ENCODE peak calls at places on chromosomes 5 and 9, in six cellular contexts. One of them, this sample, is unnamed.
A peak's percentile ranks its signal among the peaks of the same experiment; 100 is the strongest.

GRCh38 chr5:56070795-56071539 is 76.2 kb upstream of the IL6ST start:
- DNase-seq in frontal cortex: peak; percentile 34
- DNase-seq in amygdala: no peak
- DNase-seq in bronchial epithelial cell: no peak
- DNase-seq in foreskin fibroblast: peak; percentile 67
- DNase-seq in CD4-positive, CD25-positive, alpha-beta regulatory T cell: peak; percentile 88
- DNase-seq in this sample: no peak

GRCh38 chr9:13750639-13751038 is 471.1 kb upstream of the MPDZ start:
- DNase-seq in frontal cortex: no peak
- DNase-seq in amygdala: no peak
- DNase-seq in bronchial epithelial cell: no peak
- DNase-seq in foreskin fibroblast: no peak
- DNase-seq in CD4-positive, CD25-positive, alpha-beta regulatory T cell: no peak
- DNase-seq in this sample: no peak

GRCh38 chr5:143405063-143405746 is 1.7 kb upstream of the NR3C1 start:
- DNase-seq in frontal cortex: peak; percentile 42
- DNase-seq in amygdala: peak; percentile 82
- DNase-seq in bronchial epithelial cell: peak; percentile 42
- DNase-seq in foreskin fibroblast: peak; percentile 90
- DNase-seq in CD4-positive, CD25-positive, alpha-beta regulatory T cell: peak; percentile 91
- DNase-seq in this sample: peak; percentile 73

GRCh38 chr9:89759563-89759962 is 154.8 kb downstream of the GADD45G start:
- DNase-seq in frontal cortex: no peak
- DNase-seq in amygdala: no peak
- DNase-seq in bronchial epithelial cell: no peak
- DNase-seq in foreskin fibroblast: no peak
- DNase-seq in CD4-positive, CD25-positive, alpha-beta regulatory T cell: no peak
- DNase-seq in this sample: no peak

GRCh38 chr9:104961701-104962359 is 33.9 kb upstream of the ABCA1 start:
- DNase-seq in frontal cortex: no peak
- DNase-seq in amygdala: no peak
- DNase-seq in bronchial epithelial cell: peak; percentile 73
- DNase-seq in foreskin fibroblast: peak; percentile 51
- DNase-seq in CD4-positive, CD25-positive, alpha-beta regulatory T cell: no peak
- DNase-seq in this sample: no peak

GRCh38 chr5:159178978-159179377 is 30.4 kb downstream of the RNF145 start:
- DNase-seq in frontal cortex: no peak
- DNase-seq in amygdala: no peak
- DNase-seq in bronchial epithelial cell: peak; percentile 99
- DNase-seq in foreskin fibroblast: peak; percentile 89
- DNase-seq in CD4-positive, CD25-positive, alpha-beta regulatory T cell: peak; percentile 19
- DNase-seq in this sample: no peak

GRCh38 chr5:125085797-125086505 is 339.5 kb upstream of the ZNF608 start:
- DNase-seq in frontal cortex: no peak
- DNase-seq in amygdala: no peak
- DNase-seq in bronchial epithelial cell: peak; percentile 13
- DNase-seq in foreskin fibroblast: peak; percentile 32
- DNase-seq in CD4-positive, CD25-positive, alpha-beta regulatory T cell: no peak
- DNase-seq in this sample: no peak

GRCh38 chr5:41256400-41256799 is 43.1 kb upstream of the C6 start:
- DNase-seq in frontal cortex: no peak
- DNase-seq in amygdala: no peak
- DNase-seq in bronchial epithelial cell: no peak
- DNase-seq in foreskin fibroblast: no peak
- DNase-seq in CD4-positive, CD25-positive, alpha-beta regulatory T cell: no peak
- DNase-seq in this sample: no peak

GRCh38 chr9:132703336-132703735 is 33.1 kb downstream of the GTF3C4 start:
- DNase-seq in frontal cortex: no peak
- DNase-seq in amygdala: no peak
- DNase-seq in bronchial epithelial cell: peak; percentile 85
- DNase-seq in foreskin fibroblast: no peak
- DNase-seq in CD4-positive, CD25-positive, alpha-beta regulatory T cell: no peak
- DNase-seq in this sample: no peak

GRCh38 chr9:16653491-16654407 is 216.7 kb downstream of the BNC2 start:
- DNase-seq in frontal cortex: no peak
- DNase-seq in amygdala: no peak
- DNase-seq in bronchial epithelial cell: no peak
- DNase-seq in foreskin fibroblast: no peak
- DNase-seq in CD4-positive, CD25-positive, alpha-beta regulatory T cell: no peak
- DNase-seq in this sample: no peak

GRCh38 chr5:177303925-177304391 is 359 bp downstream of the PRELID1 start:
- DNase-seq in frontal cortex: no peak
- DNase-seq in amygdala: no peak
- DNase-seq in bronchial epithelial cell: no peak
- DNase-seq in foreskin fibroblast: peak; percentile 33
- DNase-seq in CD4-positive, CD25-positive, alpha-beta regulatory T cell: peak; percentile 45
- DNase-seq in this sample: no peak

GRCh38 chr5:9927521-9927997 is 297.4 kb upstream of the TAS2R1 start:
- DNase-seq in frontal cortex: no peak
- DNase-seq in amygdala: no peak
- DNase-seq in bronchial epithelial cell: peak; percentile 84
- DNase-seq in foreskin fibroblast: peak; percentile 42
- DNase-seq in CD4-positive, CD25-positive, alpha-beta regulatory T cell: no peak
- DNase-seq in this sample: no peak

GRCh38 chr9:109604036-109604600 is 106.0 kb upstream of the PTPN3 start:
- DNase-seq in frontal cortex: no peak
- DNase-seq in amygdala: no peak
- DNase-seq in bronchial epithelial cell: no peak
- DNase-seq in foreskin fibroblast: peak; percentile 5
- DNase-seq in CD4-positive, CD25-positive, alpha-beta regulatory T cell: no peak
- DNase-seq in this sample: no peak

GRCh38 chr9:87256973-87257372 is 240.7 kb upstream of the DAPK1 start:
- DNase-seq in frontal cortex: no peak
- DNase-seq in amygdala: no peak
- DNase-seq in bronchial epithelial cell: no peak
- DNase-seq in foreskin fibroblast: peak; percentile 80
- DNase-seq in CD4-positive, CD25-positive, alpha-beta regulatory T cell: no peak
- DNase-seq in this sample: no peak

GRCh38 chr5:63127054-63127453 is 548.4 kb downstream of the LRRC70 start:
- DNase-seq in frontal cortex: no peak
- DNase-seq in amygdala: no peak
- DNase-seq in bronchial epithelial cell: peak; percentile 69
- DNase-seq in foreskin fibroblast: peak; percentile 0
- DNase-seq in CD4-positive, CD25-positive, alpha-beta regulatory T cell: no peak
- DNase-seq in this sample: no peak

GRCh38 chr9:132350861-132351315 is 3.9 kb downstream of the SETX start:
- DNase-seq in frontal cortex: no peak
- DNase-seq in amygdala: no peak
- DNase-seq in bronchial epithelial cell: no peak
- DNase-seq in foreskin fibroblast: no peak
- DNase-seq in CD4-positive, CD25-positive, alpha-beta regulatory T cell: peak; percentile 82
- DNase-seq in this sample: peak; percentile 63

GRCh38 chr9:99749641-99750040 is 72.0 kb upstream of the NR4A3 start:
- DNase-seq in frontal cortex: no peak
- DNase-seq in amygdala: no peak
- DNase-seq in bronchial epithelial cell: no peak
- DNase-seq in foreskin fibroblast: peak; percentile 6
- DNase-seq in CD4-positive, CD25-positive, alpha-beta regulatory T cell: no peak
- DNase-seq in this sample: no peak

GRCh38 chr9:111297061-111297824 is 32.8 kb downstream of the OR2K2 start:
- DNase-seq in frontal cortex: no peak
- DNase-seq in amygdala: no peak
- DNase-seq in bronchial epithelial cell: no peak
- DNase-seq in foreskin fibroblast: no peak
- DNase-seq in CD4-positive, CD25-positive, alpha-beta regulatory T cell: no peak
- DNase-seq in this sample: no peak

GRCh38 chr5:175693746-175694145 is 35.9 kb downstream of the HRH2 start:
- DNase-seq in frontal cortex: no peak
- DNase-seq in amygdala: no peak
- DNase-seq in bronchial epithelial cell: no peak
- DNase-seq in foreskin fibroblast: no peak
- DNase-seq in CD4-positive, CD25-positive, alpha-beta regulatory T cell: no peak
- DNase-seq in this sample: no peak

GRCh38 chr5:150236981-150237754 is 47.3 kb downstream of the SLC6A7 start:
- DNase-seq in frontal cortex: no peak
- DNase-seq in amygdala: no peak
- DNase-seq in bronchial epithelial cell: no peak
- DNase-seq in foreskin fibroblast: no peak
- DNase-seq in CD4-positive, CD25-positive, alpha-beta regulatory T cell: no peak
- DNase-seq in this sample: no peak

GRCh38 chr9:10921671-10922070 is 308.9 kb upstream of the PTPRD start:
- DNase-seq in frontal cortex: no peak
- DNase-seq in amygdala: no peak
- DNase-seq in bronchial epithelial cell: no peak
- DNase-seq in foreskin fibroblast: no peak
- DNase-seq in CD4-positive, CD25-positive, alpha-beta regulatory T cell: no peak
- DNase-seq in this sample: no peak

GRCh38 chr9:86945868-86946711 is 1.2 kb downstream of the GAS1 start:
- DNase-seq in frontal cortex: peak; percentile 53
- DNase-seq in amygdala: peak; percentile 75
- DNase-seq in bronchial epithelial cell: peak; percentile 56
- DNase-seq in foreskin fibroblast: peak; percentile 94
- DNase-seq in CD4-positive, CD25-positive, alpha-beta regulatory T cell: peak; percentile 70
- DNase-seq in this sample: peak; percentile 58

GRCh38 chr9:112705773-112706427 is 12.0 kb downstream of the INIP start:
- DNase-seq in frontal cortex: no peak
- DNase-seq in amygdala: no peak
- DNase-seq in bronchial epithelial cell: peak; percentile 38
- DNase-seq in foreskin fibroblast: peak; percentile 62
- DNase-seq in CD4-positive, CD25-positive, alpha-beta regulatory T cell: no peak
- DNase-seq in this sample: no peak

GRCh38 chr9:137670391-137671195 is 51.8 kb downstream of the EHMT1 start:
- DNase-seq in frontal cortex: no peak
- DNase-seq in amygdala: no peak
- DNase-seq in bronchial epithelial cell: peak; percentile 12
- DNase-seq in foreskin fibroblast: peak; percentile 26
- DNase-seq in CD4-positive, CD25-positive, alpha-beta regulatory T cell: no peak
- DNase-seq in this sample: no peak

GRCh38 chr9:97376902-97377301 is 35.0 kb upstream of the TDRD7 start:
- DNase-seq in frontal cortex: no peak
- DNase-seq in amygdala: no peak
- DNase-seq in bronchial epithelial cell: no peak
- DNase-seq in foreskin fibroblast: no peak
- DNase-seq in CD4-positive, CD25-positive, alpha-beta regulatory T cell: no peak
- DNase-seq in this sample: no peak

GRCh38 chr9:134968823-134969090 is 51.0 kb upstream of the FCN1 start:
- DNase-seq in frontal cortex: no peak
- DNase-seq in amygdala: no peak
- DNase-seq in bronchial epithelial cell: no peak
- DNase-seq in foreskin fibroblast: no peak
- DNase-seq in CD4-positive, CD25-positive, alpha-beta regulatory T cell: no peak
- DNase-seq in this sample: no peak

GRCh38 chr5:43571237-43571636 is 14.4 kb upstream of the PAIP1 start:
- DNase-seq in frontal cortex: no peak
- DNase-seq in amygdala: no peak
- DNase-seq in bronchial epithelial cell: no peak
- DNase-seq in foreskin fibroblast: no peak
- DNase-seq in CD4-positive, CD25-positive, alpha-beta regulatory T cell: no peak
- DNase-seq in this sample: no peak

GRCh38 chr9:665296-665695 is 176.2 kb upstream of the DMRT1 start:
- DNase-seq in frontal cortex: no peak
- DNase-seq in amygdala: no peak
- DNase-seq in bronchial epithelial cell: no peak
- DNase-seq in foreskin fibroblast: no peak
- DNase-seq in CD4-positive, CD25-positive, alpha-beta regulatory T cell: no peak
- DNase-seq in this sample: no peak